ENCODE peak calls at places on chromosomes 2 and 18, in eight cellular contexts. T is fibroblast of lung; N is naive thymus-derived CD4-positive, alpha-beta T cell; R is EL; X is effector memory CD8-positive, alpha-beta T cell; Z is ascending aorta; I is astrocyte of the hippocampus; D is T-cell. J is an unnamed sample.

GRCh38 chr2:139469985-139470384 is 689.8 kb upstream of the NXPH2 start:
- DNase-seq in T (no peak), N (no peak), R (no peak), X (no peak), Z (no peak), I (no peak), D (no peak), J (no peak)

GRCh38 chr2:232688201-232688600 is 8.9 kb upstream of the GIGYF2 start:
- DNase-seq in T (no peak), N (no peak), R (no peak), X (no peak), Z (no peak), I (no peak), D (no peak), J (no peak)

GRCh38 chr2:23482607-23483006 is 97.6 kb downstream of the KLHL29 start:
- DNase-seq in T (no peak), N (no peak), R (no peak), X (no peak), Z (no peak), I (no peak), D (no peak), J (no peak)

GRCh38 chr2:17122887-17123501 is 395.2 kb downstream of the RAD51AP2 start:
- DNase-seq in T (no peak), N (no peak), R (no peak), X (no peak), Z (no peak), I (no peak), D (no peak), J (no peak)

GRCh38 chr18:48031641-48032040 is 101.2 kb upstream of the SMAD2 start:
- DNase-seq in T (no peak), N (no peak), R (no peak), X (no peak), Z (no peak), I (no peak), D (no peak), J (no peak)

GRCh38 chr2:71611247-71611646 is 157.9 kb downstream of the DYSF start:
- DNase-seq in T (no peak), N (no peak), R (no peak), X (no peak), Z (peak), I (no peak), D (no peak), J (no peak)

GRCh38 chr18:45974088-45974536 is 7.0 kb upstream of the EPG5 start:
- DNase-seq in T (peak), N (peak), R (peak), X (peak), Z (peak), I (peak), D (peak), J (peak)

GRCh38 chr2:27313882-27314645 is 5.8 kb upstream of the UCN start:
- DNase-seq in T (no peak), N (no peak), R (no peak), X (no peak), Z (no peak), I (no peak), D (no peak), J (no peak)

GRCh38 chr2:171470129-171470528 is 36.1 kb downstream of the DCAF17 start:
- DNase-seq in T (no peak), N (no peak), R (no peak), X (no peak), Z (no peak), I (no peak), D (no peak), J (no peak)

GRCh38 chr2:218831378-218831990 is at the start of gene PRKAG3:
- DNase-seq in T (no peak), N (no peak), R (no peak), X (no peak), Z (peak), I (no peak), D (no peak), J (no peak)

GRCh38 chr2:288743-289361 is 961 bp upstream of the ALKAL2 start:
- DNase-seq in T (no peak), N (no peak), R (no peak), X (no peak), Z (no peak), I (no peak), D (no peak), J (no peak)

GRCh38 chr2:184920451-184920965 is 322.2 kb downstream of the ZNF804A start:
- DNase-seq in T (peak), N (no peak), R (no peak), X (no peak), Z (no peak), I (peak), D (no peak), J (no peak)

GRCh38 chr18:22241806-22242440 is 72.5 kb downstream of the GATA6 start:
- DNase-seq in T (no peak), N (no peak), R (no peak), X (no peak), Z (no peak), I (no peak), D (no peak), J (no peak)

GRCh38 chr18:11113046-11113548 is 36.3 kb downstream of the PIEZO2 start:
- DNase-seq in T (no peak), N (no peak), R (no peak), X (no peak), Z (no peak), I (no peak), D (no peak), J (no peak)

GRCh38 chr18:55856191-55856590 is 268.2 kb upstream of the TCF4 start:
- DNase-seq in T (peak), N (no peak), R (peak), X (no peak), Z (no peak), I (peak), D (no peak), J (no peak)

GRCh38 chr18:73235491-73235890 is 367.7 kb upstream of the NETO1 start:
- DNase-seq in T (peak), N (no peak), R (peak), X (no peak), Z (no peak), I (peak), D (no peak), J (no peak)

GRCh38 chr2:145569108-145569507 is 1049.2 kb upstream of the ZEB2 start:
- DNase-seq in T (no peak), N (no peak), R (no peak), X (no peak), Z (no peak), I (no peak), D (no peak), J (no peak)

GRCh38 chr18:111292-112014 is 46.9 kb upstream of the USP14 start:
- DNase-seq in T (peak), N (peak), R (peak), X (peak), Z (no peak), I (peak), D (peak), J (peak)

GRCh38 chr2:111094686-111095085 is 26.0 kb upstream of the BCL2L11 start:
- DNase-seq in T (no peak), N (no peak), R (no peak), X (no peak), Z (no peak), I (no peak), D (no peak), J (no peak)

GRCh38 chr18:49876536-49876935 is 63.2 kb upstream of the ACAA2 start:
- DNase-seq in T (no peak), N (no peak), R (no peak), X (no peak), Z (peak), I (no peak), D (no peak), J (no peak)

GRCh38 chr2:9975328-9975727 is 23.8 kb downstream of the GRHL1 start:
- DNase-seq in T (peak), N (no peak), R (peak), X (no peak), Z (no peak), I (no peak), D (no peak), J (no peak)

GRCh38 chr18:58186258-58186948 is 142.4 kb downstream of the NEDD4L start:
- DNase-seq in T (peak), N (no peak), R (peak), X (no peak), Z (no peak), I (peak), D (no peak), J (no peak)

GRCh38 chr2:72828840-72829507 is 3.1 kb upstream of the EXOC6B start:
- DNase-seq in T (peak), N (no peak), R (no peak), X (no peak), Z (no peak), I (no peak), D (no peak), J (no peak)

GRCh38 chr2:20575414-20575813 is 75.5 kb downstream of the HS1BP3 start:
- DNase-seq in T (no peak), N (no peak), R (no peak), X (no peak), Z (no peak), I (no peak), D (no peak), J (no peak)

GRCh38 chr2:120436460-120436739 is 90.5 kb downstream of the INHBB start:
- DNase-seq in T (no peak), N (no peak), R (peak), X (no peak), Z (peak), I (no peak), D (no peak), J (no peak)

GRCh38 chr2:105744091-105744908 is 412 bp upstream of the NCK2 start:
- DNase-seq in T (peak), N (peak), R (peak), X (peak), Z (peak), I (peak), D (peak), J (peak)

GRCh38 chr2:189142893-189143759 is 36.4 kb downstream of the COL5A2 start:
- DNase-seq in T (peak), N (peak), R (peak), X (peak), Z (no peak), I (no peak), D (no peak), J (peak)

GRCh38 chr18:79687806-79688205 is 8.2 kb downstream of the CTDP1 start:
- DNase-seq in T (peak), N (no peak), R (peak), X (no peak), Z (no peak), I (peak), D (no peak), J (no peak)

GRCh38 chr2:3280197-3280596 is 97.4 kb downstream of the EIPR1 start:
- DNase-seq in T (no peak), N (no peak), R (no peak), X (no peak), Z (peak), I (no peak), D (no peak), J (no peak)

GRCh38 chr2:232634319-232635150 is 1.1 kb downstream of the EFHD1 start:
- DNase-seq in T (no peak), N (no peak), R (peak), X (no peak), Z (peak), I (peak), D (no peak), J (no peak)

GRCh38 chr2:104703669-104704068 is 150.2 kb upstream of the POU3F3 start:
- DNase-seq in T (no peak), N (no peak), R (no peak), X (no peak), Z (no peak), I (peak), D (no peak), J (no peak)

GRCh38 chr2:111662039-111662740 is 221.8 kb downstream of the ANAPC1 start:
- DNase-seq in T (peak), N (no peak), R (peak), X (no peak), Z (no peak), I (peak), D (no peak), J (no peak)

GRCh38 chr2:234099266-234099665 is 48.8 kb downstream of the SPP2 start:
- DNase-seq in T (no peak), N (no peak), R (no peak), X (no peak), Z (no peak), I (no peak), D (no peak), J (no peak)

GRCh38 chr2:69147841-69148533 is 135.0 kb downstream of the ANTXR1 start:
- DNase-seq in T (no peak), N (no peak), R (no peak), X (no peak), Z (no peak), I (no peak), D (no peak), J (no peak)

GRCh38 chr2:95539290-95539689 is 52.5 kb upstream of the TRIM43 start:
- DNase-seq in T (no peak), N (no peak), R (no peak), X (no peak), Z (no peak), I (no peak), D (no peak), J (no peak)

GRCh38 chr18:32267463-32267862 is 77.6 kb downstream of the MEP1B start:
- DNase-seq in T (no peak), N (no peak), R (no peak), X (no peak), Z (no peak), I (no peak), D (no peak), J (no peak)

GRCh38 chr2:43142921-43143438 is 83.4 kb downstream of the ZFP36L2 start:
- DNase-seq in T (no peak), N (no peak), R (peak), X (no peak), Z (no peak), I (no peak), D (no peak), J (no peak)

GRCh38 chr2:25920786-25921390 is 42.6 kb upstream of the ASXL2 start:
- DNase-seq in T (no peak), N (no peak), R (no peak), X (no peak), Z (no peak), I (no peak), D (no peak), J (no peak)

GRCh38 chr18:62420151-62420512 is 95.0 kb downstream of the TNFRSF11A start:
- DNase-seq in T (peak), N (no peak), R (peak), X (no peak), Z (peak), I (peak), D (no peak), J (no peak)